ENCODE peak calls at places on chromosomes 6 and 20, in seven cellular contexts. C is lower leg skin, U is A549, A is body of pancreas, O is HepG2, X is transverse colon, W is suprapubic skin. M is an unnamed sample.

GRCh38 chr6:30954631-30955366 is 14.0 kb downstream of the MUCL3 start:
- DNase-seq in C (no peak), U (no peak), A (no peak), O (no peak), X (no peak), W (no peak), M (no peak)

GRCh38 chr6:90187437-90188049 is 109.1 kb downstream of the BACH2 start:
- DNase-seq in C (no peak), U (no peak), A (no peak), O (no peak), X (no peak), W (no peak), M (no peak)

GRCh38 chr6:56524891-56525703 is 117.6 kb downstream of the DST start:
- DNase-seq in C (no peak), U (peak), A (no peak), O (no peak), X (no peak), W (no peak), M (peak)

GRCh38 chr6:107931894-107932293 is 26.1 kb downstream of the SEC63 start:
- DNase-seq in C (no peak), U (no peak), A (no peak), O (peak), X (no peak), W (no peak), M (no peak)

GRCh38 chr6:98593676-98594075 is 240.7 kb upstream of the POU3F2 start:
- DNase-seq in C (no peak), U (no peak), A (no peak), O (no peak), X (no peak), W (no peak), M (no peak)

GRCh38 chr6:31180500-31180899 is 10.0 kb upstream of the POU5F1 start:
- DNase-seq in C (no peak), U (no peak), A (peak), O (no peak), X (no peak), W (peak), M (peak)

GRCh38 chr6:81998432-81998831 is 246.0 kb upstream of the TENT5A start:
- DNase-seq in C (no peak), U (no peak), A (no peak), O (no peak), X (no peak), W (no peak), M (no peak)

GRCh38 chr20:36391955-36392354 is 85.8 kb downstream of the DLGAP4 start:
- DNase-seq in C (no peak), U (no peak), A (no peak), O (no peak), X (no peak), W (no peak), M (no peak)

GRCh38 chr6:56528412-56528841 is 114.3 kb downstream of the DST start:
- DNase-seq in C (no peak), U (no peak), A (no peak), O (no peak), X (no peak), W (no peak), M (peak)

GRCh38 chr6:43924222-43924702 is 154.3 kb downstream of the VEGFA start:
- DNase-seq in C (no peak), U (no peak), A (no peak), O (no peak), X (no peak), W (no peak), M (peak)

GRCh38 chr6:169324661-169325459 is 71.2 kb upstream of the THBS2 start:
- DNase-seq in C (peak), U (no peak), A (no peak), O (no peak), X (no peak), W (no peak), M (no peak)

DNA sequence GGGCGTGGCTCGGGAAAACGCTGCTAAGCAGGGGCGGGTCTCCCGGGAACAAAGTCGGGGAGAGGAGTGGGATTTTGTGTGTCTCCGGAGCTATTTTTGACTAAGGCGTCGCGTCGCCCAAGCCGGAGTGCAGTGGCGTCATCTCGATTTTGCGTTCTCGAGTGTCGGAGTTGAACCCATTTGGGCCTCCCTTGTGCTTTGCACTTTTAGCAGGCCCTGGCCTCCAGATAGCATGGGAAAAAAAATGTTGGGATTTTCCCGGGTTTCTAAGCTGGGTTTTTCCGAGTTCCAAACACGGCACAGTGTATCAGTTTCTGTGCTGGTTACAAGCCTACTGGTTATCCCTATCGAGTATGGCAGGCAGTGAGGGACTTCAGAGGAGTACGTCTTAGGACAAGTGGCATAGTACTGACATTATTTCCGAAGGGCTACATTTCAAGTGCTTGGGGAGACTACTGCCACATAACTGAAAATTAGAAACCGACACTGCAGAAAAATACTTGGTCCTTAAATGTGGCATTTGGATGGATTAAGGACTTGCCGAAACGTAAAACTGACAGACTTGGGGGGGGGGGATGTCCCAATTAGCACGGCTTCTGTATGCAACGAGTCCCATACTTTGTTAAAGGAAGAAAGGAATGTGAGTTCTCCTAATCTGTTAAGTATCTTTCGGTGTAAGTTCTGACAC is 70.1 kb downstream of the HFE start:
- DNase-seq in C (peak), U (no peak), A (peak), O (no peak), X (peak), W (peak), M (no peak)
- TF ChIP-seq POLR2A in C (no peak), U (peak), A (no peak), O (peak), X (no peak), W (peak), M (peak)

GRCh38 chr6:136249811-136250685 is at the start of gene MTFR2:
- DNase-seq in C (peak), U (peak), A (peak), O (peak), X (peak), W (peak), M (peak)
- TF ChIP-seq POLR2A in C (no peak), U (peak), A (no peak), O (peak), X (no peak), W (no peak), M (peak)

GRCh38 chr20:57707320-57707719 is 2.5 kb downstream of the PMEPA1 start:
- DNase-seq in C (no peak), U (no peak), A (no peak), O (no peak), X (no peak), W (no peak), M (no peak)

GRCh38 chr20:57709823-57710799 is at the start of gene PMEPA1:
- DNase-seq in C (peak), U (peak), A (peak), O (peak), X (peak), W (peak), M (peak)

GRCh38 chr20:57707849-57708693 is 1.7 kb downstream of the PMEPA1 start:
- DNase-seq in C (no peak), U (no peak), A (no peak), O (no peak), X (no peak), W (no peak), M (no peak)

GRCh38 chr20:57710841-57711240 is 1.0 kb upstream of the PMEPA1 start:
- DNase-seq in C (no peak), U (no peak), A (no peak), O (no peak), X (no peak), W (no peak), M (no peak)

DNA sequence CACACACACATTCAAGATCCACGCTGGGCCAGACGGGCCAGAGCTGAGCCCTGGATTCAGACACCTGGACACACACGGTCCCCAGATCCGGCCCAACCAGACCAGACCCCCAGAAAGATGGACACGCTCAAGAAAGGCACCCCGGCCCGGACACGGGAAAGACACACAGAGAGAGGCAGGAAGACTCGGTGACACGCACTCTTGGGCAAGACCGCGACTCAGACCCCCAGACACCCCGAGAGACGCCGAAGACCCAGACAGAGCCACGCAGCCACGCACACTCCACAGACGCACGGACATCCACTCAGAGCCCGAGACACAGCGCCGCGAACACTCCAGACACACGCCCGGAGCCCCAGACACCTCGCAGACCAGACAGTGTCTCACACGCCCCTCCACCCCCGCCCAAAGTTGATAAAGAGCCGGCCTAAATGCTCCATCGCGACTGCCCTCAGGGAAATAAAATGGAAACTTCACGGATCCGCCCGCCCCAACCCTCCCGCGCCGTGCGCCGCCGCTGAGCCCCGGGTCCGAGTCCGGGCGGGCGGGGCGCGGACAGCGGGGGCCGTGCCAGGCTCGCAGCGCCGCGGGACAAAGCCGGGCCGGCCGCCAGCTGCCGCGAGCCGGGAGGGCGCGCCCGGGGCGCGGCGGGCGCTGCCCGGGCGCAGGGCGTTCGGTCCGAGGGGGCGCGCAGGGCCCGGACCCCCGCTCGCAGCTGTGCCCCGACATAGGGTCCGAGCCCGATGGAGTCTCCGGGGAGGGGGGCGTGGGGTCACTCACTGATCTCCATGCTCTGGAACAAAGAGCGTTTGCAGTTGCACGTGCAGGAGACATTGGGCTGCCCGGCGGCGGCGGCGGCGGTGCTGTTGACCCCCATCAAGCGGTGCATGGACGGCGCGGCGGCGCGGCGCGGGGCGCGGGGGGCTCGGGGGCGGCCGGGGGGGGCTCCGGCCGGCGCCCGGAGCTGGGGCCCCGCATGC is 831 bp downstream of the PMEPA1 start:
- DNase-seq in C (peak), U (no peak), A (peak), O (no peak), X (no peak), W (no peak), M (no peak)
- TF ChIP-seq POLR2A in C (no peak), U (no peak), A (no peak), O (no peak), X (no peak), W (no peak), M (no peak)

DNA sequence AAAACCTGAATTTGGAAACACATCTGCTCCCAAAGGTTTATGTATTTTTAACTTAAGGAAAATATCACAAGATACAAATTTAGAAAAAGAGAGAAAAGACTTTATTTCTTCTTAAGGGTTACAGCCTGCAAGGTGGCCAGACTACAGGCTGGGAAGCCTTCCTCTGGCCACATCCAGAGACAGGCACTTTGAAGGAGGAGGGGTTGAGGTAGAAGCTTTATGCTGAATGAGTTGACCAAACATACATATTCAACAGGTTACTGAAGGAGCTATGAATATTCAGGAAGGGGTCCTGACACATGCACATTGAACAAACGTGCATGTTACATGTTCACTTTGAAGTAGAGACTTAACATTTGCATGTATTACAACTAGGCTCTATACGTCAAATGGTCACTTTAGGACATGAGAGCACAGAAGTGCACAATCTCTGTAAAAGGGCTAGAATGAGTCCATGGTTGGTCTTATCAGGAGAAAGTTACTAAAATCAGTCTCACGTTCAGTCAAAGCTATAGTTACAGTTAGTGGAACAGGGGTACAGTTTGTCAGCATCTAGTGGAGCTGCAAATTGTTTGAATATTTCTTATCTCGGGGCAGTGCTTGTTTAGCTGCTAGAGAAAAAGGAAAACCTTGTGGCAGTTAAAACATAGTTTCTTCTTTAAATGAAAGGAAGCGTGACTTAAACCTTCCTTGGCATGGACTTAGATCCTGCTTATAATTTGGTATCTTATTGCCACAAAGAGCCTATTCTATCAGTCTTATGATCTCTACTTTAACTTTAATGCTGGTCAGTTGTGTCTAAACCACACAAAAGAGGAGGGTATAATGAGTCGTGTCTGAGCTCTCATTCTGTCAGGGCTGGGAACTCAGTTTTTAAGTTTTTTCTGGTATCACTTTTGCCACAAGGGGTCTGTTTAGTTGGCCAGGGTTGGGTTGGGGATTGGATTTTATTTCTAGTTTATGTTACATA is 4.6 kb upstream of the ZSCAN9 start:
- DNase-seq in C (no peak), U (no peak), A (no peak), O (no peak), X (no peak), W (no peak), M (no peak)
- TF ChIP-seq POLR2A in C (no peak), U (no peak), A (no peak), O (no peak), X (no peak), W (no peak), M (no peak)